ENCODE peak calls at places on chromosome 22, in four cellular contexts. H is HepG2, C is H1, B is GM12878. A is an unnamed sample.

GRCh38 chr22:44862981-44863860 is 110.8 kb downstream of the ARHGAP8 start:
- DNase-seq in H (no peak), C (no peak), B (no peak), A (peak)

GRCh38 chr22:49448546-49448945 is 379.1 kb downstream of the BRD1 start:
- DNase-seq in H (no peak), C (no peak), B (no peak), A (no peak)

GRCh38 chr22:21942407-21942895 is 10.2 kb downstream of the PPM1F start:
- DNase-seq in H (no peak), C (no peak), B (no peak), A (no peak)

GRCh38 chr22:42343136-42343484 is 72.7 kb upstream of the TCF20 start:
- DNase-seq in H (no peak), C (no peak), B (no peak), A (no peak)

GRCh38 chr22:37019309-37020191 is at the start of the genes MPST and TST:
- DNase-seq in H (peak), C (no peak), B (no peak), A (peak)

GRCh38 chr22:44329179-44329796 is 16.5 kb upstream of the SHISAL1 start:
- DNase-seq in H (no peak), C (no peak), B (peak), A (no peak)

GRCh38 chr22:42473484-42474193 is 41.4 kb upstream of the NFAM1 start:
- DNase-seq in H (peak), C (no peak), B (no peak), A (peak)

GRCh38 chr22:27212617-27213177 is 555.3 kb downstream of the MIAT start:
- DNase-seq in H (no peak), C (no peak), B (no peak), A (no peak)

GRCh38 chr22:40720538-40721256 is 41.4 kb downstream of the MCHR1 start:
- DNase-seq in H (no peak), C (no peak), B (no peak), A (no peak)

GRCh38 chr22:26169312-26170111 is at the start of gene SEZ6L:
- DNase-seq in H (no peak), C (no peak), B (no peak), A (no peak)
- TF ChIP-seq HDAC6 in H (no peak), C (no peak), B (no peak), A (no peak)

DNA sequence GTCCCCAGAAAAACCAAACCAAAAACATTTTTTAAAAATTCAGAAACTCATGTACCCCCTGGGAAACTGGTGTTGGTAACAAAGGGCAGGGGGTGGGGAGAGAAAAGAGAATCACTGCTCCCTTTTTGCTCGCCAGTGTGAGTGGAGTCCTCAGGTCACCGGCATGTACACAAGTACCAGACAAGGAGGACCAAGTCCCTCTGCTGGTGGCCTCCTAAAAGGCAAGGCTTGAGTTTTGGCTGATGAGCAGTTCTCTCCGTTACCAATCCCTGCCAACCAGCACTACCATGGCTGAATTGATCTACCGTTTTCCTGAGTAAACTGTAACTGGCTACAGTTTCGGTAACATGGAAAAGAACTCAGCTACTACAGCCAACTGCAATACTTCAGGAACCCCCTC is 22.0 kb downstream of the APOL5 start:
- DNase-seq in H (peak), C (no peak), B (no peak), A (peak)
- TF ChIP-seq HDAC6 in H (no peak), C (no peak), B (no peak), A (no peak)

DNA sequence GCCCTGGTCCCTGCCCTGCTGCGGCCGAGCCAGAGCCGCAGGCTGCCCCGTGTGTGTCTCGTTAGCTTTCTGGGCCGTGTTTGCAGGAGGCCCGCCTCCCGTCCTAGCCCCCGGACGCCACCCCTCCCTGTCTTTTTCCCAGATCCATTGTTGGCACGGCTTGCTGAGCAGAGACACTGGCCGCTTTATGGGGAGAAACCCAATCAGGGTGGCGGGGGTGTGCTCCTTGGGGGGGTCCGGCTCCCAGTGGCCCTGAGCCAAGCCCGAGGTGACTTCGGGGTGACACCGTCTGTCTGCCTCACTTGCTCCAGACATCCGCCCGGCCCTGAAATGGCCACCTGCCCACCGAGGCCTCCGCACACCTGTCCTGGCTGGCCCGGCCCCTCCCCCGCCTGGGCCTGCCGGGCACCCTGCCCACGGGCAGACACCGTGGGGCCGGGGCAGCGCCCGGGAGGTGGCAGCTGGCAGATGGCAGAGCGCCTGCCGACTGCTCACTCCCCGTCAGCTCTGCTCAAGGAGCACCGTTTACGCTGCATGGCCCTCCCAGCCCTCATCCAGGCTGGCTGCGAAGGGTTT is 43.1 kb upstream of the PPARA start:
- DNase-seq in H (no peak), C (no peak), B (no peak), A (no peak)
- TF ChIP-seq HDAC6 in H (no peak), C (no peak), B (no peak), A (no peak)

GRCh38 chr22:19175602-19176174 is 2.8 kb downstream of the SLC25A1 start:
- DNase-seq in H (no peak), C (no peak), B (no peak), A (no peak)

GRCh38 chr22:19173047-19174035 is 5.2 kb downstream of the SLC25A1 start:
- DNase-seq in H (peak), C (no peak), B (no peak), A (peak)

GRCh38 chr22:19175026-19175601 is 3.4 kb downstream of the SLC25A1 start:
- DNase-seq in H (no peak), C (no peak), B (no peak), A (no peak)

GRCh38 chr22:19176175-19176630 is 2.3 kb downstream of the SLC25A1 start:
- DNase-seq in H (no peak), C (no peak), B (no peak), A (no peak)

DNA sequence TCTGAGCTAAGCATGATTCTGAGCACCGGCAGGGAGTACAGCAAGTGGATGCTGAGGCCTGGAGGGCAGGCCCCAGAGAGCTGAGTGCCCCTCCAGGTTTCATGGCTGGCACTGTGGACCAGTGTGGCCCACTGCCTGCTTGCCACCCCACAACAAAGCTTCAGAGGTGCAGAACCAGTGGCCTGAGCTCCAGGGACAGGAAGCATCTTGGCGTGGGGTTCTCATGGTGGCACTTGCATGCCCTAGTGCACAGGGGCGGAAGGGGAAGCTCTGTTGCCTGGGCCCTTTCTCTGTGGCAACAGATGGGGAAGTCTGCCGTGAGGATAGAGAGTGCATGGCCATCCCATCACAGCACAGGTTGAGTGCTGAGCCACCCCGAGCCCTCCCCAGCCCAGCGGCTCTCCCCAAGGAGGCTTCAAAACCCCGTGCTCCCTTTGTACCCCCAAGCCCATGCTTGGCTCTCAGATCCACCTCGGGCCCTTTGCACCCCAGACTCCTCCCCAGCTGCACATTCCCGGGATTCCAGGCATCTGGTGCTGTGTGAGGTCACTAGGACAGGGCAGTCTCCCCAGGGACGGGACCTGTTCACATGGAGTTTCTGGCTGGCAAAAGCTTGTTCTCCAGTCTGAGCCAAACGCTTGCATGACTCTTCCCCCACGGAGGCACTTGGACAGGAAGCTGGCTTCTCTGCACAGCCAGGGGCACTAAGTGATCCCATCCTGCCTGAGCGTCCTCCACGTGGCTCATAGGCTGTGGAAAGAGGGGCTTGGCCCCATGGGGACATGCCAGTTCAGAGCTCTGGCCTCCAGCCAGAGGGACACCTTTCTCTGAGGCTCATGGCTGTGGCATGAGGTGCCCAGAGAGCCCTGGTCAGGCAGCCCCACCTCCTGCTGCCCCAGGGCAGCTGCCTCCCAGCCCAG is 4.2 kb downstream of the SLC25A1 start:
- DNase-seq in H (peak), C (peak), B (peak), A (no peak)
- TF ChIP-seq HDAC6 in H (no peak), C (no peak), B (no peak), A (peak)

GRCh38 chr22:19115628-19116027 is 6.6 kb downstream of the DGCR2 start:
- DNase-seq in H (no peak), C (no peak), B (no peak), A (peak)
- TF ChIP-seq HDAC6 in H (no peak), C (no peak), B (no peak), A (no peak)

GRCh38 chr22:20494978-20495860 is at the start of gene KLHL22:
- DNase-seq in H (peak), C (no peak), B (no peak), A (no peak)
- TF ChIP-seq HDAC6 in H (no peak), C (no peak), B (no peak), A (peak)

A was measured in K562.